ENCODE peak calls at places on chromosome 13, in seven cellular contexts. One of them, this sample, is unnamed.

GRCh38 chr13:112246731-112247470 is 129.3 kb upstream of the SPACA7 start:
- DNase-seq in AG04450: no peak
- DNase-seq in KG1: no peak
- DNase-seq in tibial nerve: no peak
- DNase-seq in ACHN: no peak
- DNase-seq in heart right ventricle: no peak
- DNase-seq in kidney tubule cell: no peak
- DNase-seq in this sample: no peak

GRCh38 chr13:113146750-113147149 is 11.7 kb upstream of the PROZ start:
- DNase-seq in kidney tubule cell: no peak
- DNase-seq in KG1: no peak
- DNase-seq in ACHN: no peak
- DNase-seq in tibial nerve: no peak
- DNase-seq in AG04450: no peak
- DNase-seq in heart right ventricle: no peak
- DNase-seq in this sample: no peak

GRCh38 chr13:64925284-64925683 is 2304.9 kb downstream of the PCDH9 start:
- DNase-seq in AG04450: no peak
- DNase-seq in tibial nerve: no peak
- DNase-seq in KG1: no peak
- DNase-seq in ACHN: peak; percentile 10
- DNase-seq in heart right ventricle: no peak
- DNase-seq in kidney tubule cell: no peak
- DNase-seq in this sample: peak; percentile 11

GRCh38 chr13:60032836-60033235 is 130.9 kb downstream of the DIAPH3 start:
- DNase-seq in tibial nerve: no peak
- DNase-seq in AG04450: no peak
- DNase-seq in KG1: no peak
- DNase-seq in ACHN: no peak
- DNase-seq in kidney tubule cell: no peak
- DNase-seq in heart right ventricle: no peak
- DNase-seq in this sample: no peak

GRCh38 chr13:114279146-114279545 is 2.3 kb upstream of the UPF3A start:
- DNase-seq in ACHN: no peak
- DNase-seq in AG04450: no peak
- DNase-seq in kidney tubule cell: no peak
- DNase-seq in tibial nerve: no peak
- DNase-seq in heart right ventricle: no peak
- DNase-seq in KG1: no peak
- DNase-seq in this sample: no peak

GRCh38 chr13:28031220-28031903 is 42.9 kb upstream of the URAD start:
- DNase-seq in AG04450: no peak
- DNase-seq in tibial nerve: no peak
- DNase-seq in ACHN: no peak
- DNase-seq in KG1: peak; percentile 17
- DNase-seq in heart right ventricle: peak; percentile 16
- DNase-seq in kidney tubule cell: no peak
- DNase-seq in this sample: peak; percentile 20

GRCh38 chr13:111065698-111066097 is 49.4 kb upstream of the ARHGEF7 start:
- DNase-seq in heart right ventricle: no peak
- DNase-seq in AG04450: no peak
- DNase-seq in ACHN: no peak
- DNase-seq in KG1: no peak
- DNase-seq in kidney tubule cell: no peak
- DNase-seq in tibial nerve: no peak
- DNase-seq in this sample: no peak

GRCh38 chr13:66560189-66560588 is 669.9 kb downstream of the PCDH9 start:
- DNase-seq in kidney tubule cell: no peak
- DNase-seq in tibial nerve: no peak
- DNase-seq in AG04450: no peak
- DNase-seq in heart right ventricle: no peak
- DNase-seq in KG1: no peak
- DNase-seq in ACHN: no peak
- DNase-seq in this sample: no peak

GRCh38 chr13:48233886-48234488 is 981 bp downstream of the ITM2B start:
- DNase-seq in kidney tubule cell: peak; percentile 63
- DNase-seq in KG1: no peak
- DNase-seq in AG04450: no peak
- DNase-seq in tibial nerve: no peak
- DNase-seq in heart right ventricle: no peak
- DNase-seq in ACHN: peak; percentile 53
- DNase-seq in this sample: no peak

GRCh38 chr13:93745884-93746283 is 519.3 kb downstream of the GPC6 start:
- DNase-seq in tibial nerve: no peak
- DNase-seq in kidney tubule cell: no peak
- DNase-seq in ACHN: no peak
- DNase-seq in KG1: no peak
- DNase-seq in AG04450: no peak
- DNase-seq in heart right ventricle: no peak
- DNase-seq in this sample: no peak